ENCODE peak calls at places on chromosomes 6 and 20, in seven cellular contexts. C is left lung; K is hepatocyte; P is IMR-90; J is neuronal stem cell; O is thyroid gland; D is effector memory CD4-positive, alpha-beta T cell. G is an unnamed sample.

GRCh38 chr6:100134703-100135102 is 140.7 kb upstream of the MCHR2 start:
- DNase-seq in J (no peak), K (no peak), O (no peak), D (no peak), P (peak; percentile 23), C (no peak), G (no peak)

GRCh38 chr6:121055572-121056163 is 278.6 kb downstream of the TBC1D32 start:
- DNase-seq in D (no peak), C (no peak), J (peak; percentile 53), K (peak; percentile 71), P (peak; percentile 52), O (no peak), G (no peak)

GRCh38 chr20:36775196-36775595 is 1.6 kb upstream of the DSN1 start:
- DNase-seq in O (peak; percentile 77), C (no peak), K (no peak), D (no peak), P (no peak), J (no peak), G (no peak)

GRCh38 chr6:67252663-67253062 is 1382.4 kb upstream of the ADGRB3 start:
- DNase-seq in P (no peak), K (no peak), J (no peak), C (no peak), D (no peak), O (no peak), G (no peak)

GRCh38 chr6:158068893-158069799 is 87.5 kb downstream of the SYNJ2 start:
- DNase-seq in P (peak; percentile 58), K (peak; percentile 78), C (peak; percentile 86), D (no peak), J (no peak), O (peak; percentile 98), G (no peak)

GRCh38 chr6:8180327-8181161 is 78.2 kb upstream of the EEF1E1 start:
- DNase-seq in D (no peak), P (peak; percentile 81), O (peak; percentile 62), J (peak; percentile 77), C (no peak), K (no peak), G (no peak)

GRCh38 chr6:119856136-119856535 is 506.6 kb upstream of the MAN1A1 start:
- DNase-seq in K (no peak), P (no peak), D (no peak), O (no peak), J (no peak), C (no peak), G (no peak)

GRCh38 chr6:14200047-14200446 is 82.5 kb downstream of the CD83 start:
- DNase-seq in O (no peak), P (peak; percentile 54), J (no peak), K (no peak), C (no peak), D (no peak), G (no peak)

GRCh38 chr20:4167261-4168004 is 152.1 kb upstream of the RNF24 start:
- DNase-seq in K (peak; percentile 55), D (no peak), C (no peak), P (no peak), J (no peak), O (no peak), G (no peak)

GRCh38 chr6:33549896-33550295 is 30.2 kb downstream of the BAK1 start:
- DNase-seq in O (no peak), C (no peak), D (no peak), P (no peak), J (no peak), K (no peak), G (no peak)

DNA sequence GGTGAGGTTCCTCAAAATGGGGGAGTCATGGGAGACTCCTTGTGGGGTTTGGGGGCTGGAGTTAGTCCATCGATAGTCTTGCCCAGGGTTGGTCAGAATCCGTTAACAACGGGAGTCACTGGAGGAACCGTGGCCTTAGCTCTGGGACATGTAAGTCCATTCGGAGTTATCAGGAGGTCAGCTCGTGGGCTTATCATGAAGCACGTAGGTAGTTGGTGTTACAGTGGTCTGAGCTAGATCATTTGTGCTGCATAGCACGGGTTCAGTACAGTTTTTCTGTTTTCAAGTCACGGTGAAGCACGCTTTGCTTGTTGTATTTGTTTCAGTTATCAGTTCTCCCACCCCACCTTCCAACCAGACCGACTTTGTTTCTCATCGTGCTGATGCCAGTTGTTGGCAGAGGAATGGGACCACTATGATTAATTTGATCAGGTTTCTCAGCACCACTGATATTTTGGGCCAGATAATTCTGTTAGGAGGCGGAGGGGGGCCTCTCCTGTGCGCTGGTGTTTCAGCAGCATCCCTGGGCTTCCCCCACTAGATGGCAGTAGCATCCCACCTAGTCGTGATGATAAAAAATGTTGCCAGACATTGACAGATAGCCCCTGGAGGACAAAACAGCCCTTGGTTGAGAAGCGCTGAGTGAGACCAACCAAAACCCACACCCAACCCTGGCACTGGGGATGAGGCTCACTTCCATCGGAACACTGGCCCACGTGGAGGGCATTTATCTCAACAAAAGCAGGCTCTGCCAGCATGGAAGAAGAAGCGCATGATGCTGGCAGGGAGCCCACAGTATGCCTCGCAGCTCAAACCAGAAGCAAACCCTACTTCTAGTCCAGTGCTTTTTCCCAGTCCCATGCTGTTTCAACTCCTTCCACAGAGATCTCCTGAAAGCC is 2.2 kb upstream of the APMAP start:
- DNase-seq in O (peak; percentile 85), C (peak; percentile 72), K (peak; percentile 84), P (peak; percentile 63), J (peak; percentile 78), D (peak; percentile 65), G (peak; percentile 71)
- H3K4me1 ChIP-seq in O (peaks cover 45% of the 10 kb centered on the region), C (peaks cover 11% of the 10 kb centered on the region), K (peaks cover 9% of the 10 kb centered on the region), P (no peaks in the 10 kb centered on the region), J (peaks cover 22% of the 10 kb centered on the region), D (peaks cover 16% of the 10 kb centered on the region), G (no peaks in the 10 kb centered on the region)

DNA sequence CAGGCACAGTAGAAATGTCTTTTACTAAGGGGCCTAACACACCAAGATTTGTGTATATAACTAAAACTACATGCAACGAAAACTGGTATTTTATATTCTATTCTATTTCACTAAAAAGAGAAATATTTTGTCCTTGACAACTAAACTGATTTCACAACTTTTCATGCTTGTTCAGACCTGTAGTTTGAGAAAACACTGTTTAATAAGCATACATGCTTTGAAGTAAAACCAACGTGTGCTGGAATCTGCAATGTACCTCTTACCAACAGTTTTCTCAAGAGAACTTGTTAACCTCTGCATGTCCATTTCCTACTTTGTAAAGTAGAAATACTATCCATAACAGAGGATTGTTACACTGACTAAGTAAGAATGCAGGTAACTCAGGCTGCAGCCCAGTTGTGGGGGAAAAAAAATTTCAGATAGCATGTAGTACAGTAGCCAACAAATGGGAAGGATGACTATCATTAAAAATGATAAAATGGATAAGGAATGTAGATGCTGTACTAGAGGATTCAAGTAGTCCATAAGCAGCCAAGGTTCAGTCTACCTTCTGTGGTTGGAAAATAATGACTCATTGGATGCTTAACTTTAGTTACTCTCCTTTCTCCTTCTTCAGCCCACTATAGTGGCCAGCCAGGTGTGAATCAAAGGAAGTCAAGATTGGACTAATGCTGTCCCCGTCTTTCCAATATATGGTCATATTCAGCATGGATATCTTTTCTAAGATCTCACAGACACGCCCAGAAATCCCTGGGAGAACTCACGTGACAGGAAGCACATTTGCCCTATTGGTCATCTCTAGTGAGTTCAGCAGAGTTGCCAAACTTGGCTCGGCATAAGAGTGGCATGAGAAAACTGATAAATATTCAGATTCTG is 65.2 kb downstream of the HFE start:
- DNase-seq in C (no peak), J (no peak), D (no peak), O (peak; percentile 14), P (no peak), K (no peak), G (no peak)
- H3K9me3 ChIP-seq in C (no peaks in the 10 kb centered on the region), J (no peaks in the 10 kb centered on the region), D (peaks cover 4% of the 10 kb centered on the region), O (no peaks in the 10 kb centered on the region), P (no peaks in the 10 kb centered on the region), K (no peaks in the 10 kb centered on the region), G (no peaks in the 10 kb centered on the region)

GRCh38 chr6:105606871-105607421 is 204.1 kb upstream of the PREP start:
- DNase-seq in C (no peak), O (no peak), K (peak; percentile 25), J (no peak), P (no peak), D (no peak), G (no peak)
- H3K4me1 ChIP-seq in C (no peaks in the 10 kb centered on the region), O (peaks cover 12% of the 10 kb centered on the region), K (peaks cover 44% of the 10 kb centered on the region), J (peaks cover 7% of the 10 kb centered on the region), P (peaks cover 20% of the 10 kb centered on the region), D (no peaks in the 10 kb centered on the region), G (no peaks in the 10 kb centered on the region)

DNA sequence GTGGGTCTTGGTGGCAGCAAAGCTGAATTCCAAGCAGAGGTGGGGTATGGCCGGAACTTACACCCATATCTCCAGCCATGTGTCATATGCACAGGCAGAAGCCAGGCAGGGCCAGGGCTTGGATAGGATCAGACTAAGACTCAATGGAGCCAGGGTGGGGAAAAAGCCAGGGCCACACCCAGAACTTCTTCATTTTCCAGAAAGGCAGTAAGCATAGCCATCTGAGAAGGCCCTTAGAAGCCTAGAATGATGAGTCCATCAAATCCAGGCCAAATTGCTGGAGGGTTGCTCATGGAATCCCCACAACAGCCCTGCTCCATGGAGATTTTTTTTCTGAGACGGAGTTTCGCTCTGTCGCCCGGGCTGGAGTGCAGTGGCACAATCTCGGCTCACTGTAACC is 116.2 kb upstream of the SRSF6 start:
- DNase-seq in K (no peak), D (no peak), C (no peak), P (no peak), O (no peak), J (no peak), G (no peak)
- H3K9me3 ChIP-seq in K (no peaks in the 10 kb centered on the region), D (no peaks in the 10 kb centered on the region), C (peaks cover 32% of the 10 kb centered on the region), P (peaks cover 2% of the 10 kb centered on the region), O (no peaks in the 10 kb centered on the region), J (no peaks in the 10 kb centered on the region), G (no peaks in the 10 kb centered on the region)

DNA sequence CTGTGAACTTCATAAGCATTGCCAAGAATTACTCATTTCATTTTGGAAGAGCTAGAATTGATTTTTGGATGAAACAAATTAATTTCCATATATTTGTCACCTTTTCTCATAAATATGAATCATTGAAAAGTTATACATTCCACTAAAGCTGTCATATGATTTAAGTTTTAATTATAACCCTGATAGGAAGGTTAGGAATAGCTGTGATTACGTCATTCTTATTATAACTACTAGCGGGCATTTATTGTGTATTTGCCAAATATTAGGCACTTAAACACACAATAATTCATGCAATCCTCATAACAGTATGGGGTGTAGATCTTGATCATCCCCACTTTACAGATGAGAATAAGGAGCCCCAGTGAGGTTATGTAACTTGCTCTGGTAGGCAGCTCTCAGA is 77.4 kb upstream of the ENPP5 start:
- DNase-seq in D (no peak), C (no peak), O (no peak), K (no peak), P (no peak), J (no peak), G (no peak)
- H3K4me1 ChIP-seq in D (no peaks in the 10 kb centered on the region), C (no peaks in the 10 kb centered on the region), O (no peaks in the 10 kb centered on the region), K (no peaks in the 10 kb centered on the region), P (no peaks in the 10 kb centered on the region), J (no peaks in the 10 kb centered on the region), G (no peaks in the 10 kb centered on the region)

DNA sequence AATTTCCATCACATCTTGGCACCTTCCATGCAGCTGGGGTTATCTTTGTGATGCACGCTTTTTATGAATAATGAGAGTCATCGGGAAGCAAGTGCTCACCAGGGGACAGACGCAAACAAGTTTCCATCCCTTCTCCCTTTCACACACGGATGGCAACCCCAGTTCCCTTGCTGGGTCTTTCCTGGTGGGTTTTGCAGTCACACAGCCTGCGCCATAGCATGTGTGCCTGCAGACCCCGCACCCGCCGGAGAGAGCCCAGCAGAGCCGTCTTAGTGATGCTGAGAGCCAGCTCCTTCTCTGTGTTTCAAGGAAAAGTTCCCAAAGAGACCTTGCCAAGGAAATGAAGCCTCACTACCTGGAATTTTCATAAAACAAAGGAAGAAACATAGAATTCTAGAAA is 116.2 kb upstream of the AFDN start:
- DNase-seq in C (no peak), P (no peak), D (no peak), K (no peak), O (no peak), J (no peak), G (no peak)
- H3K9me3 ChIP-seq in C (no peaks in the 10 kb centered on the region), P (peaks cover 54% of the 10 kb centered on the region), D (no peaks in the 10 kb centered on the region), K (no peaks in the 10 kb centered on the region), O (no peaks in the 10 kb centered on the region), J (no peaks in the 10 kb centered on the region), G (no peaks in the 10 kb centered on the region)